ENCODE peak calls at places on chromosome 5, in six cellular contexts. P is H9, N is IMR-90, L is neuronal stem cell, V is H1, R is mesendoderm. S is an unnamed sample.

GRCh38 chr5:4295663-4296339 is 700.2 kb downstream of the IRX1 start:
- DNase-seq in R (peak; percentile 62), N (no peak), P (peak; percentile 60), V (peak; percentile 13), L (peak; percentile 70), S (no peak)

GRCh38 chr5:97165726-97166125 is 17.3 kb downstream of the RIOK2 start:
- DNase-seq in V (no peak), R (no peak), L (no peak), P (no peak), N (no peak), S (no peak)

GRCh38 chr5:9015937-9016270 is 530.0 kb downstream of the SEMA5A start:
- DNase-seq in L (no peak), N (no peak), V (no peak), R (no peak), P (no peak), S (peak; percentile 34)

GRCh38 chr5:87784869-87785268 is 372.1 kb upstream of the CCNH start:
- DNase-seq in N (no peak), L (no peak), P (no peak), V (no peak), R (no peak), S (no peak)

GRCh38 chr5:1488882-1489680 is 34.7 kb downstream of the LPCAT1 start:
- DNase-seq in N (peak; percentile 90), V (no peak), L (no peak), R (no peak), P (no peak), S (peak; percentile 26)

GRCh38 chr5:122515709-122516431 is 203.8 kb downstream of the SNCAIP start:
- DNase-seq in V (peak; percentile 50), R (peak; percentile 89), N (peak; percentile 81), P (peak; percentile 74), L (peak; percentile 65), S (peak; percentile 76)

GRCh38 chr5:154487541-154487940 is 9.5 kb upstream of the HAND1 start:
- DNase-seq in R (no peak), L (no peak), V (no peak), N (no peak), P (peak; percentile 3), S (no peak)

GRCh38 chr5:1763548-1763911 is 36.1 kb downstream of the MRPL36 start:
- DNase-seq in V (no peak), N (peak; percentile 72), R (peak; percentile 48), P (peak; percentile 59), L (peak; percentile 18), S (peak; percentile 64)

GRCh38 chr5:147912015-147912414 is 5.7 kb upstream of the C5orf46 start:
- DNase-seq in P (no peak), V (no peak), R (no peak), N (no peak), L (no peak), S (no peak)

GRCh38 chr5:15607076-15607475 is 107.1 kb downstream of the FBXL7 start:
- DNase-seq in P (no peak), R (no peak), V (no peak), N (no peak), L (no peak), S (no peak)

GRCh38 chr5:124806857-124807196 is 60.4 kb upstream of the ZNF608 start:
- DNase-seq in R (no peak), L (no peak), N (no peak), V (no peak), P (no peak), S (no peak)

GRCh38 chr5:75668988-75669760 is 48.1 kb downstream of the POC5 start:
- DNase-seq in L (no peak), R (peak; percentile 54), V (no peak), P (no peak), N (peak; percentile 18), S (no peak)

GRCh38 chr5:66113160-66113559 is 30.9 kb upstream of the SREK1 start:
- DNase-seq in V (no peak), L (no peak), R (no peak), P (no peak), N (peak; percentile 69), S (peak; percentile 52)

GRCh38 chr5:135979510-135979909 is 24.7 kb upstream of the LECT2 start:
- DNase-seq in L (no peak), P (no peak), N (peak; percentile 93), V (no peak), R (no peak), S (peak; percentile 83)

GRCh38 chr5:119452060-119452372 is 281 bp upstream of the HSD17B4 start:
- DNase-seq in R (no peak), N (no peak), V (no peak), P (no peak), L (no peak), S (no peak)

GRCh38 chr5:92956886-92957285 is 624.1 kb downstream of the NR2F1-AS1 start:
- DNase-seq in L (no peak), R (no peak), N (no peak), V (no peak), P (no peak), S (no peak)

GRCh38 chr5:170173227-170173626 is 59.6 kb upstream of the C5orf58 start:
- DNase-seq in L (no peak), P (no peak), R (peak; percentile 62), V (no peak), N (peak; percentile 23), S (peak; percentile 6)

GRCh38 chr5:98341038-98341710 is 432.3 kb upstream of the RGMB start:
- DNase-seq in P (no peak), R (no peak), V (no peak), L (no peak), N (peak; percentile 99), S (peak; percentile 73)

GRCh38 chr5:138948391-138949222 is 73.5 kb upstream of the LRRTM2 start:
- DNase-seq in V (no peak), N (no peak), P (no peak), L (no peak), R (no peak), S (no peak)

GRCh38 chr5:53027913-53028312 is 38.8 kb downstream of the ITGA2 start:
- DNase-seq in P (no peak), L (no peak), R (no peak), V (no peak), N (peak; percentile 82), S (peak; percentile 56)

GRCh38 chr5:150246424-150246823 is 43.1 kb downstream of the CAMK2A start:
- DNase-seq in P (no peak), R (no peak), V (no peak), L (no peak), N (no peak), S (no peak)
- H2BK15ac ChIP-seq in P (no peak overlapping the region), R (no peak overlapping the region), V (no peak overlapping the region), L (peak overlapping the region; percentile 75), N (no peak overlapping the region), S (no peak overlapping the region)

GRCh38 chr5:141605523-141606277 is 13.1 kb downstream of the DIAPH1 start:
- DNase-seq in P (no peak), R (no peak), L (no peak), N (no peak), V (no peak), S (peak; percentile 21)
- H2BK120ac ChIP-seq in P (no peak overlapping the region), R (no peak overlapping the region), L (no peak overlapping the region), N (no peak overlapping the region), V (no peak overlapping the region), S (peak overlapping the region; percentile 5)

DNA sequence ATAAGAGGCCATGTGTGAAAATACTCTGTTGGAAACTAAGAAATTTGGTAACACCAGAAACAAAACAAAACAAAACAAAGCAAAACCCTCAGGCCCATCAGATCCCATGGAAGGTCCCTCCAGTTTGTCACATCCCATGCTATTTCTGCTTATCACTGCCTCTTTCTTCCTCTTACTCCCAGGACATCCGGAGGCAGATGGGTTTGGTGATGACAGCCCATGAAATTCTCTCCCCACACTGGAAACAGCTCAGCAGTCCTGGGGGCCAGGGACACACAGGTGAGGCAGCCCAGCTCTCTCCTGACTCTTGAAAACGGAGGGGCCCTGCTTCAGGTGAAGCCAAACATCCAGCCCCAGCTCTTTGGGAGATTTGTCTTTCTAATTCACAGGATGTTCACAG is 63.2 kb downstream of the NRG2 start:
- DNase-seq in V (no peak), R (no peak), N (no peak), P (no peak), L (no peak), S (no peak)
- H2BK15ac ChIP-seq in V (no peak overlapping the region), R (no peak overlapping the region), N (no peak overlapping the region), P (no peak overlapping the region), L (no peak overlapping the region), S (no peak overlapping the region)

GRCh38 chr5:167708449-167708848 is 583.0 kb upstream of the WWC1 start:
- DNase-seq in R (peak; percentile 46), L (no peak), N (no peak), P (no peak), V (no peak), S (no peak)
- H2BK120ac ChIP-seq in R (no peak overlapping the region), L (no peak overlapping the region), N (no peak overlapping the region), P (no peak overlapping the region), V (no peak overlapping the region), S (no peak overlapping the region)

S was measured in mesenchymal stem cell.